ENCODE peak calls at places on chromosome 7, in seven cellular contexts. O, Y, K, V, Z, X and Q are unnamed samples.

GRCh38 chr7:100577507-100577906 is 3.8 kb upstream of the SAP25 start:
- DNase-seq in O (no peak), Y (no peak), K (no peak), V (no peak), Z (no peak), X (no peak), Q (no peak)

GRCh38 chr7:98539865-98540264 is 77.2 kb upstream of the NPTX2 start:
- DNase-seq in O (no peak), Y (no peak), K (no peak), V (no peak), Z (no peak), X (no peak), Q (no peak)

GRCh38 chr7:82249979-82250378 is 193.6 kb downstream of the CACNA2D1 start:
- DNase-seq in O (no peak), Y (no peak), K (no peak), V (no peak), Z (no peak), X (no peak), Q (no peak)

GRCh38 chr7:100122067-100122466 is 2.6 kb downstream of the CNPY4 start:
- DNase-seq in O (no peak), Y (no peak), K (no peak), V (no peak), Z (no peak), X (no peak), Q (no peak)

GRCh38 chr7:130922206-130923112 is 188.5 kb upstream of the KLF14 start:
- DNase-seq in O (no peak), Y (no peak), K (no peak), V (no peak), Z (no peak), X (no peak), Q (no peak)

GRCh38 chr7:106243893-106244292 is 40.9 kb downstream of the NAMPT start:
- DNase-seq in O (no peak), Y (no peak), K (peak), V (no peak), Z (no peak), X (no peak), Q (no peak)

GRCh38 chr7:75943864-75944263 is 28.9 kb downstream of the POR start:
- DNase-seq in O (peak), Y (no peak), K (peak), V (no peak), Z (no peak), X (peak), Q (peak)

GRCh38 chr7:151062399-151063211 is 3.2 kb downstream of the SLC4A2 start:
- DNase-seq in O (peak), Y (no peak), K (peak), V (no peak), Z (no peak), X (peak), Q (no peak)

GRCh38 chr7:100598425-100598824 is 3.7 kb upstream of the PCOLCE start:
- DNase-seq in O (no peak), Y (no peak), K (peak), V (no peak), Z (no peak), X (peak), Q (no peak)

GRCh38 chr7:102439963-102440795 is 6.8 kb downstream of the ORAI2 start:
- DNase-seq in O (peak), Y (peak), K (peak), V (no peak), Z (peak), X (peak), Q (no peak)

GRCh38 chr7:89002942-89003618 is 207.5 kb upstream of the TEX47 start:
- DNase-seq in O (no peak), Y (peak), K (no peak), V (no peak), Z (no peak), X (no peak), Q (no peak)

GRCh38 chr7:33842141-33842540 is 63.2 kb upstream of the BMPER start:
- DNase-seq in O (no peak), Y (no peak), K (no peak), V (no peak), Z (no peak), X (no peak), Q (no peak)

GRCh38 chr7:1693991-1694524 is 24.0 kb downstream of the ELFN1 start:
- DNase-seq in O (peak), Y (peak), K (peak), V (peak), Z (peak), X (peak), Q (peak)

GRCh38 chr7:77331938-77332695 is 84.0 kb downstream of the GSAP start:
- DNase-seq in O (peak), Y (peak), K (peak), V (no peak), Z (peak), X (peak), Q (no peak)

GRCh38 chr7:4665661-4666060 is 16.4 kb upstream of the FOXK1 start:
- DNase-seq in O (peak), Y (peak), K (peak), V (no peak), Z (peak), X (peak), Q (no peak)

GRCh38 chr7:159209429-159209828 is 64.8 kb upstream of the VIPR2 start:
- DNase-seq in O (no peak), Y (no peak), K (no peak), V (no peak), Z (no peak), X (no peak), Q (no peak)

GRCh38 chr7:42064534-42064933 is 172.5 kb downstream of the GLI3 start:
- DNase-seq in O (no peak), Y (no peak), K (no peak), V (no peak), Z (no peak), X (no peak), Q (no peak)

GRCh38 chr7:77738871-77739270 is 42.6 kb downstream of the RSBN1L start:
- DNase-seq in O (peak), Y (peak), K (peak), V (no peak), Z (no peak), X (peak), Q (no peak)

GRCh38 chr7:121099572-121099971 is 111.1 kb downstream of the CPED1 start:
- DNase-seq in O (no peak), Y (no peak), K (no peak), V (no peak), Z (no peak), X (no peak), Q (no peak)

GRCh38 chr7:24972166-24972477 is 7.9 kb downstream of the OSBPL3 start:
- DNase-seq in O (no peak), Y (no peak), K (no peak), V (no peak), Z (no peak), X (no peak), Q (no peak)

GRCh38 chr7:73683916-73684693 is 708 bp downstream of the BUD23 start:
- DNase-seq in O (no peak), Y (no peak), K (peak), V (no peak), Z (no peak), X (no peak), Q (no peak)

GRCh38 chr7:69803699-69804516 is 205.6 kb downstream of the AUTS2 start:
- DNase-seq in O (no peak), Y (no peak), K (no peak), V (no peak), Z (no peak), X (no peak), Q (no peak)

GRCh38 chr7:129831424-129832058 is 121.2 kb downstream of the UBE2H start:
- DNase-seq in O (peak), Y (peak), K (peak), V (no peak), Z (peak), X (peak), Q (no peak)

GRCh38 chr7:46739378-46740234 is 818.5 kb upstream of the IGFBP3 start:
- DNase-seq in O (no peak), Y (no peak), K (no peak), V (no peak), Z (no peak), X (no peak), Q (no peak)

GRCh38 chr7:69431626-69432025 is 166.6 kb upstream of the AUTS2 start:
- DNase-seq in O (no peak), Y (no peak), K (no peak), V (no peak), Z (no peak), X (no peak), Q (no peak)

GRCh38 chr7:28533731-28534531 is 121.6 kb downstream of the CREB5 start:
- DNase-seq in O (peak), Y (no peak), K (no peak), V (peak), Z (peak), X (peak), Q (no peak)

GRCh38 chr7:22885824-22886255 is 63.2 kb upstream of the TOMM7 start:
- DNase-seq in O (no peak), Y (no peak), K (peak), V (no peak), Z (no peak), X (peak), Q (no peak)

GRCh38 chr7:25970381-25970780 is 181.6 kb upstream of the NFE2L3 start:
- DNase-seq in O (no peak), Y (no peak), K (no peak), V (no peak), Z (no peak), X (no peak), Q (no peak)

GRCh38 chr7:81710751-81711150 is 59.1 kb downstream of the HGF start:
- DNase-seq in O (no peak), Y (peak), K (no peak), V (no peak), Z (no peak), X (no peak), Q (no peak)

GRCh38 chr7:5396999-5397656 is 26.5 kb downstream of the TNRC18 start:
- DNase-seq in O (peak), Y (no peak), K (peak), V (peak), Z (peak), X (peak), Q (peak)

GRCh38 chr7:26284995-26285632 is 6.5 kb upstream of the SNX10 start:
- DNase-seq in O (peak), Y (no peak), K (peak), V (no peak), Z (no peak), X (no peak), Q (no peak)

GRCh38 chr7:130144632-130145171 is 60.5 kb downstream of the TMEM209 start:
- DNase-seq in O (peak), Y (no peak), K (peak), V (no peak), Z (no peak), X (peak), Q (no peak)

GRCh38 chr7:154584352-154585252 is 418.3 kb downstream of the PAXIP1 start:
- DNase-seq in O (peak), Y (no peak), K (no peak), V (no peak), Z (no peak), X (no peak), Q (no peak)